ENCODE peak calls at places on chromosomes 4 and X, in nine cellular contexts. P, K, I, A, V, S, X, E and T are unnamed samples.

GRCh38 chrX:45633419-45633818 is 432.7 kb upstream of the DIPK2B start:
- DNase-seq in P (no peak), K (peak; percentile 75), I (no peak), A (no peak), V (no peak), S (no peak), X (no peak), E (no peak), T (no peak)

GRCh38 chr4:7190668-7191545 is 1.4 kb upstream of the SORCS2 start:
- DNase-seq in P (no peak), K (peak; percentile 63), I (peak; percentile 13), A (no peak), V (no peak), S (no peak), X (no peak), E (no peak), T (no peak)

GRCh38 chr4:173237152-173237551 is 68.5 kb downstream of the GALNT7 start:
- DNase-seq in P (no peak), K (no peak), I (no peak), A (no peak), V (no peak), S (no peak), X (no peak), E (no peak), T (no peak)

GRCh38 chr4:20760053-20760452 is 59.8 kb downstream of the PACRGL start:
- DNase-seq in P (no peak), K (no peak), I (peak; percentile 2), A (no peak), V (no peak), S (no peak), X (peak; percentile 9), E (no peak), T (no peak)

GRCh38 chr4:113588895-113589668 is 172.5 kb downstream of the CAMK2D start:
- DNase-seq in P (no peak), K (no peak), I (no peak), A (no peak), V (no peak), S (no peak), X (no peak), E (no peak), T (no peak)

GRCh38 chr4:114343015-114343414 is 255.6 kb upstream of the UGT8 start:
- DNase-seq in P (no peak), K (no peak), I (no peak), A (no peak), V (no peak), S (no peak), X (no peak), E (no peak), T (no peak)

GRCh38 chr4:21011106-21011505 is 310.8 kb downstream of the PACRGL start:
- DNase-seq in P (no peak), K (no peak), I (no peak), A (no peak), V (no peak), S (no peak), X (no peak), E (no peak), T (no peak)

GRCh38 chr4:65265526-65265925 is 404.8 kb downstream of the EPHA5 start:
- DNase-seq in P (no peak), K (no peak), I (no peak), A (no peak), V (no peak), S (no peak), X (no peak), E (no peak), T (no peak)

GRCh38 chr4:108828620-108829019 is 65.8 kb upstream of the ETNPPL start:
- DNase-seq in P (no peak), K (no peak), I (no peak), A (no peak), V (no peak), S (no peak), X (peak; percentile 20), E (no peak), T (peak; percentile 28)

GRCh38 chr4:85495621-85496020 is 20.7 kb downstream of the ARHGAP24 start:
- DNase-seq in P (no peak), K (no peak), I (no peak), A (no peak), V (no peak), S (no peak), X (no peak), E (no peak), T (no peak)

GRCh38 chr4:89836897-89837384 is at the start of gene SNCA:
- DNase-seq in P (peak; percentile 54), K (peak; percentile 88), I (peak; percentile 83), A (peak; percentile 72), V (peak; percentile 49), S (no peak), X (peak; percentile 74), E (peak; percentile 75), T (peak; percentile 54)

GRCh38 chrX:24658421-24658820 is 11.3 kb upstream of the PCYT1B start:
- DNase-seq in P (no peak), K (no peak), I (no peak), A (no peak), V (no peak), S (no peak), X (no peak), E (no peak), T (no peak)

GRCh38 chr4:17580969-17581368 is 4.0 kb downstream of the LAP3 start:
- DNase-seq in P (no peak), K (no peak), I (no peak), A (no peak), V (no peak), S (no peak), X (no peak), E (no peak), T (no peak)

GRCh38 chr4:186348433-186348832 is 82.4 kb downstream of the F11 start:
- DNase-seq in P (no peak), K (no peak), I (peak; percentile 27), A (no peak), V (no peak), S (no peak), X (no peak), E (no peak), T (no peak)

GRCh38 chr4:91471280-91471679 is 832.5 kb upstream of the GRID2 start:
- DNase-seq in P (no peak), K (peak; percentile 49), I (no peak), A (no peak), V (no peak), S (no peak), X (peak; percentile 3), E (no peak), T (no peak)

GRCh38 chr4:15457401-15458201 is 12.1 kb upstream of the CC2D2A start:
- DNase-seq in P (no peak), K (no peak), I (peak; percentile 22), A (no peak), V (no peak), S (no peak), X (peak; percentile 46), E (no peak), T (no peak)

GRCh38 chrX:148552775-148553174 is 52.4 kb downstream of the AFF2 start:
- DNase-seq in P (no peak), K (no peak), I (peak; percentile 1), A (no peak), V (no peak), S (no peak), X (peak; percentile 17), E (no peak), T (no peak)

GRCh38 chr4:83231620-83232056 is 53.0 kb downstream of the COQ2 start:
- DNase-seq in P (no peak), K (no peak), I (no peak), A (no peak), V (no peak), S (no peak), X (no peak), E (no peak), T (no peak)

GRCh38 chrX:133465254-133465653 is 50.0 kb upstream of the GPC4 start:
- DNase-seq in P (no peak), K (no peak), I (no peak), A (no peak), V (no peak), S (no peak), X (no peak), E (no peak), T (no peak)

GRCh38 chrX:107684956-107685385 is 56.7 kb downstream of the PRPS1 start:
- DNase-seq in P (peak; percentile 68), K (peak; percentile 90), I (peak; percentile 63), A (peak; percentile 11), V (peak; percentile 78), S (no peak), X (peak; percentile 47), E (no peak), T (peak; percentile 78)

GRCh38 chrX:70168238-70169188 is 8.8 kb upstream of the DGAT2L6 start:
- DNase-seq in P (no peak), K (no peak), I (peak; percentile 36), A (peak; percentile 3), V (no peak), S (no peak), X (peak; percentile 22), E (no peak), T (no peak)

GRCh38 chrX:150361070-150361776 is 1.9 kb upstream of the MAMLD1 start:
- DNase-seq in P (peak; percentile 33), K (peak; percentile 35), I (peak; percentile 80), A (peak; percentile 20), V (no peak), S (no peak), X (no peak), E (no peak), T (no peak)

GRCh38 chr4:78057600-78058560 is 757 bp downstream of the FRAS1 start:
- DNase-seq in P (peak; percentile 51), K (peak; percentile 83), I (peak; percentile 38), A (peak; percentile 49), V (peak; percentile 36), S (no peak), X (peak; percentile 30), E (no peak), T (peak; percentile 61)

GRCh38 chr4:26380740-26381139 is 59.9 kb downstream of the RBPJ start:
- DNase-seq in P (no peak), K (no peak), I (no peak), A (no peak), V (no peak), S (no peak), X (no peak), E (no peak), T (no peak)

GRCh38 chr4:67746797-67747495 is 7.2 kb downstream of the GNRHR start:
- DNase-seq in P (no peak), K (no peak), I (no peak), A (no peak), V (no peak), S (no peak), X (peak; percentile 7), E (no peak), T (no peak)

GRCh38 chr4:651884-652642 is 22.0 kb downstream of the ATP5ME start:
- DNase-seq in P (peak; percentile 6), K (no peak), I (peak; percentile 71), A (no peak), V (no peak), S (no peak), X (no peak), E (no peak), T (no peak)

GRCh38 chrX:20802036-20802435 is 535.3 kb upstream of the RPS6KA3 start:
- DNase-seq in P (no peak), K (no peak), I (no peak), A (no peak), V (no peak), S (no peak), X (no peak), E (no peak), T (no peak)

GRCh38 chrX:55264816-55265215 is at the start of gene PAGE3:
- DNase-seq in P (no peak), K (no peak), I (no peak), A (no peak), V (no peak), S (no peak), X (no peak), E (no peak), T (no peak)

GRCh38 chr4:25031077-25031606 is 396 bp upstream of the LGI2 start:
- DNase-seq in P (no peak), K (no peak), I (peak; percentile 74), A (peak; percentile 18), V (peak; percentile 22), S (no peak), X (peak; percentile 17), E (no peak), T (no peak)

GRCh38 chrX:118975831-118976598 is 1.6 kb downstream of the LONRF3 start:
- DNase-seq in P (peak; percentile 82), K (peak; percentile 94), I (peak; percentile 72), A (peak; percentile 38), V (peak; percentile 70), S (no peak), X (peak; percentile 62), E (no peak), T (peak; percentile 65)